ENCODE peak calls at places on chromosomes 2 and 18, in five cellular contexts. W, F, B, E and H are unnamed samples.

GRCh38 chr2:239375278-239376061 is 25.4 kb downstream of the HDAC4 start:
- DNase-seq in W (no peak), E (no peak), B (peak), F (no peak), H (no peak)

GRCh38 chr2:48175254-48175653 is 269.0 kb upstream of the FBXO11 start:
- DNase-seq in W (peak), E (no peak), F (no peak), B (no peak), H (no peak)

GRCh38 chr18:35458271-35458670 is 39.5 kb downstream of the INO80C start:
- DNase-seq in E (no peak), W (no peak), B (no peak), F (no peak), H (no peak)

GRCh38 chr18:73715228-73715670 is 432.4 kb downstream of the FBXO15 start:
- DNase-seq in E (no peak), W (no peak), B (no peak), F (no peak), H (no peak)

GRCh38 chr18:62944454-62944853 is 229.1 kb downstream of the PHLPP1 start:
- DNase-seq in E (no peak), W (no peak), F (no peak), B (no peak), H (no peak)

GRCh38 chr2:55159037-55159651 is 72.9 kb downstream of the CLHC1 start:
- DNase-seq in E (no peak), F (no peak), W (no peak), B (peak), H (peak)

GRCh38 chr2:237092920-237093781 is 7.5 kb downstream of the COPS8 start:
- DNase-seq in E (no peak), F (no peak), W (peak), B (peak), H (no peak)

GRCh38 chr2:227871375-227871788 is at the start of gene DAW1:
- DNase-seq in B (peak), E (peak), F (peak), W (no peak), H (peak)

GRCh38 chr2:140988597-140988996 is 1142.2 kb downstream of the LRP1B start:
- DNase-seq in F (no peak), W (peak), B (no peak), E (no peak), H (no peak)

GRCh38 chr2:45732436-45732835 is 81.0 kb downstream of the PRKCE start:
- DNase-seq in E (no peak), B (no peak), W (no peak), F (no peak), H (no peak)

GRCh38 chr2:45731146-45731545 is 79.7 kb downstream of the PRKCE start:
- DNase-seq in W (no peak), F (no peak), B (no peak), E (no peak), H (no peak)

GRCh38 chr2:45732946-45733345 is 81.5 kb downstream of the PRKCE start:
- DNase-seq in E (no peak), F (no peak), B (no peak), W (no peak), H (no peak)

GRCh38 chr2:45728458-45728942 is 77.0 kb downstream of the PRKCE start:
- DNase-seq in E (no peak), W (no peak), B (no peak), F (no peak), H (peak)

GRCh38 chr2:45729753-45730512 is 78.5 kb downstream of the PRKCE start:
- DNase-seq in W (no peak), B (no peak), E (no peak), F (no peak), H (peak)
- TF ChIP-seq CTCF in W (no peak), B (no peak), E (no peak), F (no peak), H (no peak)

GRCh38 chr18:48293954-48294893 is 115.0 kb downstream of the ZBTB7C start:
- DNase-seq in W (no peak), B (no peak), F (no peak), E (peak), H (no peak)

GRCh38 chr18:48294894-48295585 is 114.1 kb downstream of the ZBTB7C start:
- DNase-seq in F (no peak), B (no peak), E (peak), W (no peak), H (no peak)

GRCh38 chr18:48297139-48297538 is 112.0 kb downstream of the ZBTB7C start:
- DNase-seq in B (no peak), W (no peak), F (no peak), E (peak), H (no peak)

GRCh38 chr18:48296581-48296980 is 112.6 kb downstream of the ZBTB7C start:
- DNase-seq in E (peak), F (no peak), B (no peak), W (no peak), H (no peak)

DNA sequence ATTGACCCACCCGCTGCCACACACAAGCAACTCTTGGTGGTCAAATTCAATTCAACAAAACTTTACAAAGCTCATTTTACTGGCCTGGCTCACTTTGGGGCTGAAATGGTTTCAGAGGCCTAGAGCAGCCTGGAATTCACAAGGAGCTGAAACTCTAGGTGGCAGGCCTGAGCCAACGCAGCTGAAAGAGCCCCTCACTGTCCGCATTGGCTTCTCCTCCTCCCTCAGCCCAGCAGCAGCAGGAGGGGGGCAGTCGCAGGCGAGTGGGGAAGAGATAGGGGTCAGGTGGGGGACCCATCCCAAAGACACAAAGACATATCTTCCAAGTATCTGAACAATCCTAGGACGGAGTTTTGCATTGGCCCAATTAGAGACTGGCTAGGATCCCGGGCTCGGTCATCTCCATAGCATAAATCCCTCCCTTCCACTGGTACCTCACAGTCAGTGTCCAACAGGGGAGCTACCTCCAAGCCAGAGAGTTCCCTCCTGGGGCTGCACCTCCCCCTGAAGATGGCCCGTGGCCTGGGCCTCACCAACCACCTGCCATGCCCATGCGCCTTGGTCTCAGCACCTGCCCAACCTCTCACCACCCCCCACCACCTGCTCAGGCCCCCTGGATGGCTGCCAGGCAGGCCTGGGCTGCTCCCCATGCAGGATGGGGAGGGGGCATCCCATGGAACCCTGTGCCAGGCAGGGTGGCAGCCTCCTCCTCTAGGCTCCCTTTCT is 113.4 kb downstream of the ZBTB7C start:
- DNase-seq in E (peak), F (no peak), W (no peak), B (no peak), H (no peak)
- TF ChIP-seq CTCF in E (no peak), F (no peak), W (peak), B (no peak), H (peak)

DNA sequence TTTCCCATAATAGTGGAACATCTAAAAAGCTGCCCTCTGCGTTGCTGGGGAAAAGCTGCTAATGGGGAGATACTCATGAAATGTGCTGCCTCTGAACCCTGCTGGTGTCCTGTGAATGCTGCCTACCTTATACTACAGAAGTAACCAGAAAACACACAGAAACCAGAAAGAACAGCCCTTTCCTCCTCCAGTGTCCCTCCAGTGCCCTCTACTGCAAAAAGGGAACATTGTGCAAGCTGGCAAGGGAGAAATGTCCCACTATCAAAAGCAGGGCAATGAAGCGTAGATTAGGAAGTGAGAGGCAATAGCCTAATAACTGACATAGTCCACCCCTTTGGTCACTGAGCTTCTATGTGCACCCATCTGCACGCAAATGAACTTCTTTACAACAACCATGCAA is 162.7 kb upstream of the ETAA1 start:
- DNase-seq in W (peak), B (no peak), E (no peak), F (no peak), H (no peak)
- TF ChIP-seq CTCF in W (peak), B (no peak), E (no peak), F (no peak), H (no peak)

GRCh38 chr18:44973282-44973681 is 292.6 kb downstream of the SETBP1 start:
- DNase-seq in E (no peak), W (no peak), B (no peak), F (peak), H (no peak)
- TF ChIP-seq CTCF in E (no peak), W (peak), B (no peak), F (no peak), H (peak)

GRCh38 chr18:33495278-33495677 is 54.8 kb upstream of the CCDC178 start:
- DNase-seq in W (no peak), F (no peak), B (no peak), E (no peak), H (peak)
- TF ChIP-seq CTCF in W (no peak), F (no peak), B (peak), E (peak), H (peak)